ENCODE peak calls at places on chromosomes 16 and 17, in seven cellular contexts. W is hypothalamus; T is Calu3; R is mucosa of descending colon; U is omental fat pad; B is SHP77; Q is stimulated activated CD8-positive, alpha-beta memory T cell treated with anti-CD3 and anti-CD28 coated beads, Interleukin-4, amount 100 ng/mL, for 4 hours. C is an unnamed sample.

GRCh38 chr17:72021417-72022041 is 99.3 kb upstream of the SOX9 start:
- DNase-seq in W (no peak), T (no peak), R (no peak), U (no peak), B (no peak), Q (no peak), C (no peak)

GRCh38 chr17:49548506-49549310 is 27.0 kb upstream of the NXPH3 start:
- DNase-seq in W (no peak), T (peak), R (no peak), U (no peak), B (peak), Q (no peak), C (no peak)

GRCh38 chr17:56819431-56820145 is 14.1 kb downstream of the C17orf67 start:
- DNase-seq in W (peak), T (peak), R (peak), U (peak), B (peak), Q (peak), C (peak)

GRCh38 chr17:82713015-82713723 is 3.3 kb upstream of the FN3KRP start:
- DNase-seq in W (no peak), T (no peak), R (no peak), U (no peak), B (no peak), Q (no peak), C (no peak)

GRCh38 chr16:8850279-8850885 is 18.4 kb downstream of the CARHSP1 start:
- DNase-seq in W (no peak), T (no peak), R (no peak), U (no peak), B (no peak), Q (no peak), C (no peak)

GRCh38 chr17:49170216-49170615 is 37.6 kb downstream of the B4GALNT2 start:
- DNase-seq in W (no peak), T (no peak), R (no peak), U (no peak), B (no peak), Q (no peak), C (no peak)

GRCh38 chr17:7888184-7888920 is at the start of gene CHD3:
- DNase-seq in W (no peak), T (peak), R (peak), U (no peak), B (peak), Q (no peak), C (no peak)

GRCh38 chr16:53415504-53415903 is 18.8 kb upstream of the RBL2 start:
- DNase-seq in W (no peak), T (peak), R (no peak), U (no peak), B (peak), Q (no peak), C (no peak)

GRCh38 chr17:10031606-10032005 is 126.5 kb upstream of the RCVRN start:
- DNase-seq in W (no peak), T (no peak), R (no peak), U (no peak), B (no peak), Q (no peak), C (no peak)

GRCh38 chr17:39611441-39612112 is 3.9 kb upstream of the NEUROD2 start:
- DNase-seq in W (no peak), T (peak), R (no peak), U (no peak), B (no peak), Q (no peak), C (no peak)

GRCh38 chr16:53081032-53081424 is 26.2 kb downstream of the CHD9 start:
- DNase-seq in W (no peak), T (no peak), R (no peak), U (no peak), B (no peak), Q (no peak), C (no peak)

GRCh38 chr17:48494335-48494734 is 36.5 kb downstream of the HOXB1 start:
- DNase-seq in W (no peak), T (no peak), R (no peak), U (no peak), B (no peak), Q (no peak), C (no peak)

GRCh38 chr17:41687828-41688640 is 651 bp upstream of the EIF1 start:
- DNase-seq in W (no peak), T (peak), R (peak), U (no peak), B (peak), Q (peak), C (no peak)

GRCh38 chr16:6827272-6827671 is 505.4 kb upstream of the RBFOX1 start:
- DNase-seq in W (no peak), T (no peak), R (no peak), U (no peak), B (no peak), Q (no peak), C (no peak)

GRCh38 chr17:9932481-9932880 is 27.4 kb upstream of the RCVRN start:
- DNase-seq in W (no peak), T (no peak), R (no peak), U (no peak), B (no peak), Q (no peak), C (no peak)

GRCh38 chr16:69193860-69194259 is 6.9 kb downstream of the SNTB2 start:
- DNase-seq in W (no peak), T (no peak), R (no peak), U (no peak), B (no peak), Q (no peak), C (no peak)

GRCh38 chr16:69937465-69937951 is 13.6 kb upstream of the CLEC18A start:
- DNase-seq in W (peak), T (no peak), R (no peak), U (no peak), B (no peak), Q (no peak), C (no peak)

GRCh38 chr16:7967986-7968509 is 622.3 kb downstream of the TMEM114 start:
- DNase-seq in W (no peak), T (no peak), R (no peak), U (no peak), B (no peak), Q (no peak), C (no peak)

GRCh38 chr16:61042736-61043135 is 993.5 kb downstream of the CDH8 start:
- DNase-seq in W (no peak), T (no peak), R (no peak), U (no peak), B (no peak), Q (no peak), C (no peak)

GRCh38 chr17:75927286-75927922 is 13.4 kb downstream of the FBF1 start:
- DNase-seq in W (no peak), T (peak), R (peak), U (no peak), B (peak), Q (no peak), C (no peak)

GRCh38 chr16:9092963-9093477 is 1.6 kb downstream of the HAPSTR1 start:
- DNase-seq in W (peak), T (no peak), R (peak), U (no peak), B (peak), Q (no peak), C (no peak)

GRCh38 chr17:14304222-14304844 is 3.5 kb downstream of the HS3ST3B1 start:
- DNase-seq in W (no peak), T (no peak), R (no peak), U (no peak), B (no peak), Q (no peak), C (no peak)

GRCh38 chr16:67708368-67708771 is 10.7 kb downstream of the GFOD2 start:
- DNase-seq in W (no peak), T (no peak), R (no peak), U (no peak), B (no peak), Q (no peak), C (no peak)

GRCh38 chr17:7361906-7362305 is 7.0 kb downstream of the TMEM95 start:
- DNase-seq in W (no peak), T (no peak), R (no peak), U (no peak), B (no peak), Q (no peak), C (no peak)

GRCh38 chr16:47928008-47928407 is 227.8 kb downstream of the ABCC12 start:
- DNase-seq in W (no peak), T (peak), R (no peak), U (no peak), B (peak), Q (no peak), C (no peak)

GRCh38 chr17:18141210-18141803 is 32.8 kb downstream of the MYO15A start:
- DNase-seq in W (no peak), T (peak), R (no peak), U (no peak), B (peak), Q (no peak), C (peak)

GRCh38 chr17:63842173-63842539 is 329 bp downstream of the SMARCD2 start:
- DNase-seq in W (no peak), T (no peak), R (peak), U (no peak), B (no peak), Q (no peak), C (no peak)

GRCh38 chr17:71208111-71208704 is 912.6 kb upstream of the SOX9 start:
- DNase-seq in W (no peak), T (no peak), R (no peak), U (no peak), B (no peak), Q (no peak), C (no peak)

GRCh38 chr17:1414634-1415033 is 14.6 kb upstream of the YWHAE start:
- DNase-seq in W (no peak), T (no peak), R (no peak), U (no peak), B (no peak), Q (no peak), C (no peak)

GRCh38 chr17:81057079-81057730 is 22.3 kb downstream of the BAIAP2 start:
- DNase-seq in W (no peak), T (peak), R (peak), U (no peak), B (no peak), Q (no peak), C (no peak)

C was measured in NCI-H446 treated with DMSO at 0.1 percent for 48 hours.